ENCODE peak calls at places on chromosomes 5 and 9, in eight cellular contexts. One of them, this sample, is unnamed.
A peak's percentile ranks its signal among the peaks of the same experiment; 100 is the strongest.

GRCh38 chr5:154308457-154309360 is 118.2 kb downstream of the GALNT10 start:
- DNase-seq in suprapubic skin: no peak
- DNase-seq in breast epithelium: no peak
- DNase-seq in upper lobe of left lung: no peak
- DNase-seq in SK-N-SH: peak; percentile 36
- DNase-seq in stomach: no peak
- DNase-seq in K562: no peak
- DNase-seq in Panc1: no peak
- DNase-seq in this sample: no peak

GRCh38 chr5:72326298-72326649 is 6.1 kb downstream of the PTCD2 start:
- DNase-seq in K562: no peak
- DNase-seq in suprapubic skin: no peak
- DNase-seq in upper lobe of left lung: no peak
- DNase-seq in stomach: no peak
- DNase-seq in Panc1: no peak
- DNase-seq in breast epithelium: no peak
- DNase-seq in SK-N-SH: no peak
- DNase-seq in this sample: no peak

GRCh38 chr5:141881886-141882285 is 3.7 kb upstream of the PCDH1 start:
- DNase-seq in suprapubic skin: no peak
- DNase-seq in breast epithelium: no peak
- DNase-seq in stomach: no peak
- DNase-seq in Panc1: no peak
- DNase-seq in SK-N-SH: peak; percentile 31
- DNase-seq in K562: no peak
- DNase-seq in upper lobe of left lung: no peak
- DNase-seq in this sample: no peak

GRCh38 chr5:149426931-149427330 is 47.8 kb upstream of the IL17B start:
- DNase-seq in suprapubic skin: no peak
- DNase-seq in upper lobe of left lung: no peak
- DNase-seq in K562: no peak
- DNase-seq in SK-N-SH: no peak
- DNase-seq in breast epithelium: no peak
- DNase-seq in stomach: no peak
- DNase-seq in Panc1: no peak
- DNase-seq in this sample: no peak

GRCh38 chr5:82330921-82331320 is 52.8 kb upstream of the RPS23 start:
- DNase-seq in K562: no peak
- DNase-seq in stomach: no peak
- DNase-seq in upper lobe of left lung: no peak
- DNase-seq in breast epithelium: no peak
- DNase-seq in SK-N-SH: no peak
- DNase-seq in suprapubic skin: no peak
- DNase-seq in Panc1: no peak
- DNase-seq in this sample: no peak

GRCh38 chr5:105670586-105670985 is 2000.2 kb downstream of the EFNA5 start:
- DNase-seq in suprapubic skin: no peak
- DNase-seq in SK-N-SH: no peak
- DNase-seq in upper lobe of left lung: no peak
- DNase-seq in Panc1: no peak
- DNase-seq in stomach: no peak
- DNase-seq in K562: no peak
- DNase-seq in breast epithelium: no peak
- DNase-seq in this sample: no peak

GRCh38 chr9:122106576-122106975 is 13.5 kb upstream of the TTLL11 start:
- DNase-seq in suprapubic skin: no peak
- DNase-seq in Panc1: no peak
- DNase-seq in K562: no peak
- DNase-seq in breast epithelium: no peak
- DNase-seq in upper lobe of left lung: no peak
- DNase-seq in SK-N-SH: no peak
- DNase-seq in stomach: no peak
- DNase-seq in this sample: no peak

GRCh38 chr5:96709152-96709821 is 47.1 kb downstream of the CAST start:
- DNase-seq in SK-N-SH: no peak
- DNase-seq in stomach: no peak
- DNase-seq in breast epithelium: no peak
- DNase-seq in Panc1: no peak
- DNase-seq in upper lobe of left lung: no peak
- DNase-seq in suprapubic skin: no peak
- DNase-seq in K562: no peak
- DNase-seq in this sample: no peak

GRCh38 chr5:55036477-55036876 is 12.4 kb downstream of the GZMK start:
- DNase-seq in K562: no peak
- DNase-seq in stomach: no peak
- DNase-seq in suprapubic skin: no peak
- DNase-seq in upper lobe of left lung: no peak
- DNase-seq in breast epithelium: no peak
- DNase-seq in SK-N-SH: no peak
- DNase-seq in Panc1: no peak
- DNase-seq in this sample: no peak

GRCh38 chr5:146368137-146368536 is 29.5 kb downstream of the POU4F3 start:
- DNase-seq in upper lobe of left lung: no peak
- DNase-seq in SK-N-SH: no peak
- DNase-seq in breast epithelium: no peak
- DNase-seq in stomach: no peak
- DNase-seq in Panc1: no peak
- DNase-seq in K562: no peak
- DNase-seq in suprapubic skin: no peak
- DNase-seq in this sample: no peak

GRCh38 chr5:106171708-106172107 is 1499.0 kb downstream of the EFNA5 start:
- DNase-seq in Panc1: no peak
- DNase-seq in upper lobe of left lung: no peak
- DNase-seq in suprapubic skin: no peak
- DNase-seq in K562: no peak
- DNase-seq in stomach: no peak
- DNase-seq in SK-N-SH: no peak
- DNase-seq in breast epithelium: no peak
- DNase-seq in this sample: no peak

GRCh38 chr9:20186823-20187222 is 398.0 kb upstream of the SLC24A2 start:
- DNase-seq in SK-N-SH: no peak
- DNase-seq in upper lobe of left lung: no peak
- DNase-seq in breast epithelium: no peak
- DNase-seq in suprapubic skin: no peak
- DNase-seq in stomach: no peak
- DNase-seq in Panc1: no peak
- DNase-seq in K562: no peak
- DNase-seq in this sample: no peak

GRCh38 chr5:139445325-139446170 is 6.2 kb upstream of the DNAJC18 start:
- DNase-seq in suprapubic skin: no peak
- DNase-seq in SK-N-SH: no peak
- DNase-seq in breast epithelium: no peak
- DNase-seq in stomach: no peak
- DNase-seq in K562: no peak
- DNase-seq in Panc1: no peak
- DNase-seq in upper lobe of left lung: no peak
- DNase-seq in this sample: no peak

GRCh38 chr5:135576075-135576599 is 2.7 kb downstream of the CXCL14 start:
- DNase-seq in K562: no peak
- DNase-seq in breast epithelium: no peak
- DNase-seq in stomach: no peak
- DNase-seq in upper lobe of left lung: no peak
- DNase-seq in SK-N-SH: no peak
- DNase-seq in Panc1: no peak
- DNase-seq in suprapubic skin: no peak
- DNase-seq in this sample: no peak

GRCh38 chr5:170143091-170143490 is 37.4 kb downstream of the FOXI1 start:
- DNase-seq in upper lobe of left lung: no peak
- DNase-seq in stomach: no peak
- DNase-seq in suprapubic skin: no peak
- DNase-seq in Panc1: no peak
- DNase-seq in SK-N-SH: no peak
- DNase-seq in breast epithelium: no peak
- DNase-seq in K562: no peak
- DNase-seq in this sample: no peak

GRCh38 chr5:7321724-7322123 is 74.2 kb upstream of the ADCY2 start:
- DNase-seq in upper lobe of left lung: no peak
- DNase-seq in Panc1: no peak
- DNase-seq in SK-N-SH: no peak
- DNase-seq in K562: no peak
- DNase-seq in stomach: no peak
- DNase-seq in suprapubic skin: no peak
- DNase-seq in breast epithelium: no peak
- DNase-seq in this sample: no peak

GRCh38 chr5:178991190-178992145 is 3.7 kb downstream of the GRM6 start:
- DNase-seq in K562: no peak
- DNase-seq in Panc1: no peak
- DNase-seq in stomach: no peak
- DNase-seq in SK-N-SH: no peak
- DNase-seq in suprapubic skin: no peak
- DNase-seq in upper lobe of left lung: no peak
- DNase-seq in breast epithelium: no peak
- DNase-seq in this sample: no peak

GRCh38 chr5:56350595-56351170 is 117.6 kb upstream of the ANKRD55 start:
- DNase-seq in SK-N-SH: no peak
- DNase-seq in suprapubic skin: peak; percentile 82
- DNase-seq in breast epithelium: peak; percentile 70
- DNase-seq in upper lobe of left lung: peak; percentile 54
- DNase-seq in stomach: no peak
- DNase-seq in K562: no peak
- DNase-seq in Panc1: peak; percentile 74
- DNase-seq in this sample: peak; percentile 85

GRCh38 chr9:121393318-121393717 is 23.3 kb upstream of the STOM start:
- DNase-seq in Panc1: no peak
- DNase-seq in upper lobe of left lung: no peak
- DNase-seq in stomach: no peak
- DNase-seq in K562: peak; percentile 50
- DNase-seq in suprapubic skin: no peak
- DNase-seq in SK-N-SH: no peak
- DNase-seq in breast epithelium: no peak
- DNase-seq in this sample: no peak

GRCh38 chr5:33806736-33807442 is 84.9 kb downstream of the ADAMTS12 start:
- DNase-seq in SK-N-SH: no peak
- DNase-seq in suprapubic skin: no peak
- DNase-seq in upper lobe of left lung: no peak
- DNase-seq in Panc1: no peak
- DNase-seq in K562: peak; percentile 9
- DNase-seq in stomach: no peak
- DNase-seq in breast epithelium: no peak
- DNase-seq in this sample: no peak

GRCh38 chr5:61280766-61281427 is 51.2 kb upstream of the ZSWIM6 start:
- DNase-seq in SK-N-SH: no peak
- DNase-seq in suprapubic skin: no peak
- DNase-seq in stomach: peak; percentile 73
- DNase-seq in K562: no peak
- DNase-seq in upper lobe of left lung: no peak
- DNase-seq in Panc1: no peak
- DNase-seq in breast epithelium: no peak
- DNase-seq in this sample: peak; percentile 84

GRCh38 chr9:93679536-93680444 is 103.4 kb downstream of the PHF2 start:
- DNase-seq in suprapubic skin: peak; percentile 69
- DNase-seq in stomach: peak; percentile 22
- DNase-seq in upper lobe of left lung: no peak
- DNase-seq in SK-N-SH: peak; percentile 27
- DNase-seq in K562: no peak
- DNase-seq in breast epithelium: peak; percentile 43
- DNase-seq in Panc1: no peak
- DNase-seq in this sample: peak; percentile 60

GRCh38 chr9:86580688-86581087 is 226.5 kb upstream of the TUT7 start:
- DNase-seq in suprapubic skin: no peak
- DNase-seq in K562: no peak
- DNase-seq in Panc1: no peak
- DNase-seq in SK-N-SH: no peak
- DNase-seq in stomach: no peak
- DNase-seq in breast epithelium: no peak
- DNase-seq in upper lobe of left lung: peak; percentile 36
- DNase-seq in this sample: peak; percentile 73

GRCh38 chr5:8461543-8461942 is 592.6 kb downstream of the MTRR start:
- DNase-seq in Panc1: no peak
- DNase-seq in upper lobe of left lung: no peak
- DNase-seq in K562: peak; percentile 18
- DNase-seq in stomach: peak; percentile 27
- DNase-seq in suprapubic skin: no peak
- DNase-seq in breast epithelium: no peak
- DNase-seq in SK-N-SH: no peak
- DNase-seq in this sample: no peak

GRCh38 chr9:27088981-27089380 is 20.0 kb upstream of the TEK start:
- DNase-seq in SK-N-SH: no peak
- DNase-seq in stomach: no peak
- DNase-seq in breast epithelium: no peak
- DNase-seq in Panc1: no peak
- DNase-seq in suprapubic skin: no peak
- DNase-seq in upper lobe of left lung: no peak
- DNase-seq in K562: no peak
- DNase-seq in this sample: no peak

GRCh38 chr9:33081128-33081851 is 4.8 kb upstream of the SMU1 start:
- DNase-seq in breast epithelium: no peak
- DNase-seq in SK-N-SH: peak; percentile 86
- DNase-seq in stomach: peak; percentile 35
- DNase-seq in upper lobe of left lung: peak; percentile 54
- DNase-seq in K562: peak; percentile 83
- DNase-seq in suprapubic skin: no peak
- DNase-seq in Panc1: peak; percentile 53
- DNase-seq in this sample: peak; percentile 81
- TF ChIP-seq POLR2AphosphoS5 in breast epithelium: peak; percentile 52
- TF ChIP-seq POLR2AphosphoS5 in SK-N-SH: peak; percentile 20
- TF ChIP-seq POLR2AphosphoS5 in stomach: peak; percentile 80
- TF ChIP-seq POLR2AphosphoS5 in upper lobe of left lung: peak; percentile 81
- TF ChIP-seq POLR2AphosphoS5 in K562: no peak
- TF ChIP-seq POLR2AphosphoS5 in suprapubic skin: peak; percentile 36
- TF ChIP-seq POLR2AphosphoS5 in Panc1: no peak
- TF ChIP-seq POLR2AphosphoS5 in this sample: no peak

GRCh38 chr9:34573599-34574325 is 15.8 kb downstream of the CNTFR start:
- DNase-seq in Panc1: no peak
- DNase-seq in stomach: no peak
- DNase-seq in breast epithelium: no peak
- DNase-seq in suprapubic skin: no peak
- DNase-seq in SK-N-SH: peak; percentile 39
- DNase-seq in K562: no peak
- DNase-seq in upper lobe of left lung: no peak
- DNase-seq in this sample: no peak
- H3K27ac ChIP-seq in Panc1: no peak overlapping the region
- H3K27ac ChIP-seq in stomach: no peak overlapping the region
- H3K27ac ChIP-seq in breast epithelium: no peak overlapping the region
- H3K27ac ChIP-seq in suprapubic skin: no peak overlapping the region
- H3K27ac ChIP-seq in SK-N-SH: peak overlapping the region; percentile 51
- H3K27ac ChIP-seq in K562: no peak overlapping the region
- H3K27ac ChIP-seq in upper lobe of left lung: no peak overlapping the region
- H3K27ac ChIP-seq in this sample: no peak overlapping the region

DNA sequence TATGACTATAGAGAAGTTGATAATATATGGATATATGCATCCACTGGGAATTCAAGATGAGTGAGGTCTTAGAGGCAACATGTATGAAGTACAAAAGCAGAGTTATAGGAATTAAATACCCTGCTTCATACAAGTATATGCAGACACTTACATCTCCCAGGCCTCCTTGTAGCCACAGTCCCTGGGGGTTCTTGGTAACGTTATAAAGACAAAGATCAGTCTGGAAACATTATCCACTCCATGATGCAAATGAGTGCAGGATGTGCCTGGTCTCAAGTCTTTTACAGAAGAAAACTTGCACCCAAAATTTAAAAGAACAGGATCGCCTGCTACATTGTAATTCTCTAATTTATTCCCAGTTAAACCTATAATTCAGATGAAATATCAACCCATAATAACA is 92.4 kb upstream of the ANXA1 start:
- DNase-seq in SK-N-SH: no peak
- DNase-seq in stomach: no peak
- DNase-seq in Panc1: no peak
- DNase-seq in upper lobe of left lung: no peak
- DNase-seq in breast epithelium: no peak
- DNase-seq in suprapubic skin: no peak
- DNase-seq in K562: no peak
- DNase-seq in this sample: no peak
- TF ChIP-seq POLR2AphosphoS5 in SK-N-SH: no peak
- TF ChIP-seq POLR2AphosphoS5 in stomach: no peak
- TF ChIP-seq POLR2AphosphoS5 in Panc1: no peak
- TF ChIP-seq POLR2AphosphoS5 in upper lobe of left lung: no peak
- TF ChIP-seq POLR2AphosphoS5 in breast epithelium: no peak
- TF ChIP-seq POLR2AphosphoS5 in suprapubic skin: no peak
- TF ChIP-seq POLR2AphosphoS5 in K562: no peak
- TF ChIP-seq POLR2AphosphoS5 in this sample: no peak

GRCh38 chr5:107546084-107546483 is 124.7 kb downstream of the EFNA5 start:
- DNase-seq in stomach: no peak
- DNase-seq in suprapubic skin: no peak
- DNase-seq in SK-N-SH: peak; percentile 16
- DNase-seq in upper lobe of left lung: no peak
- DNase-seq in Panc1: no peak
- DNase-seq in K562: no peak
- DNase-seq in breast epithelium: no peak
- DNase-seq in this sample: no peak
- H3K27ac ChIP-seq in stomach: no peak overlapping the region
- H3K27ac ChIP-seq in suprapubic skin: no peak overlapping the region
- H3K27ac ChIP-seq in SK-N-SH: peak overlapping the region; percentile 56
- H3K27ac ChIP-seq in upper lobe of left lung: peak overlapping the region; percentile 64
- H3K27ac ChIP-seq in Panc1: no peak overlapping the region
- H3K27ac ChIP-seq in K562: no peak overlapping the region
- H3K27ac ChIP-seq in breast epithelium: no peak overlapping the region
- H3K27ac ChIP-seq in this sample: peak overlapping the region; percentile 45